ENCODE peak calls at places on chromosomes 3 and 15, in four cellular contexts. N is GM23338; U is aorta; C is effector memory CD4-positive, alpha-beta T cell. M is an unnamed sample.

GRCh38 chr3:165868088-165868487 is 30.9 kb upstream of the BCHE start:
- DNase-seq in N (no peak), U (no peak), C (no peak), M (no peak)

GRCh38 chr3:63193647-63194046 is 84.5 kb upstream of the SYNPR start:
- DNase-seq in N (peak), U (no peak), C (no peak), M (no peak)

GRCh38 chr3:108388136-108389132 is 92.1 kb downstream of the HHLA2 start:
- DNase-seq in N (no peak), U (no peak), C (no peak), M (no peak)

GRCh38 chr3:17489139-17489538 is 253.3 kb downstream of the TBC1D5 start:
- DNase-seq in N (no peak), U (no peak), C (no peak), M (no peak)

GRCh38 chr3:32147509-32147908 is 41.1 kb downstream of the GPD1L start:
- DNase-seq in N (no peak), U (no peak), C (no peak), M (no peak)

GRCh38 chr3:12869025-12869695 is 27.8 kb upstream of the RPL32 start:
- DNase-seq in N (peak), U (peak), C (no peak), M (no peak)

GRCh38 chr3:128076465-128076782 is 24.2 kb downstream of the SEC61A1 start:
- DNase-seq in N (no peak), U (no peak), C (no peak), M (no peak)

GRCh38 chr3:129063841-129064482 is 3.4 kb downstream of the GP9 start:
- DNase-seq in N (no peak), U (peak), C (no peak), M (no peak)

GRCh38 chr15:47273817-47274216 is 443.5 kb upstream of the SEMA6D start:
- DNase-seq in N (no peak), U (no peak), C (no peak), M (no peak)

GRCh38 chr3:50658831-50659230 is 15.9 kb upstream of the DOCK3 start:
- DNase-seq in N (no peak), U (peak), C (no peak), M (no peak)

GRCh38 chr3:51819151-51819550 is 40.1 kb upstream of the IQCF6 start:
- DNase-seq in N (no peak), U (no peak), C (no peak), M (no peak)

GRCh38 chr3:123757281-123757940 is 126.7 kb downstream of the MYLK start:
- DNase-seq in N (no peak), U (no peak), C (no peak), M (no peak)

GRCh38 chr3:16743276-16743675 is 138.1 kb upstream of the DAZL start:
- DNase-seq in N (no peak), U (no peak), C (no peak), M (no peak)

GRCh38 chr15:96252148-96252547 is 78.4 kb upstream of the NR2F2 start:
- DNase-seq in N (no peak), U (no peak), C (no peak), M (no peak)

GRCh38 chr3:37863949-37864822 is 2.5 kb downstream of the CTDSPL start:
- DNase-seq in N (peak), U (no peak), C (no peak), M (no peak)

GRCh38 chr15:38061856-38062649 is 127.6 kb downstream of the TMCO5A start:
- DNase-seq in N (no peak), U (no peak), C (no peak), M (no peak)

DNA sequence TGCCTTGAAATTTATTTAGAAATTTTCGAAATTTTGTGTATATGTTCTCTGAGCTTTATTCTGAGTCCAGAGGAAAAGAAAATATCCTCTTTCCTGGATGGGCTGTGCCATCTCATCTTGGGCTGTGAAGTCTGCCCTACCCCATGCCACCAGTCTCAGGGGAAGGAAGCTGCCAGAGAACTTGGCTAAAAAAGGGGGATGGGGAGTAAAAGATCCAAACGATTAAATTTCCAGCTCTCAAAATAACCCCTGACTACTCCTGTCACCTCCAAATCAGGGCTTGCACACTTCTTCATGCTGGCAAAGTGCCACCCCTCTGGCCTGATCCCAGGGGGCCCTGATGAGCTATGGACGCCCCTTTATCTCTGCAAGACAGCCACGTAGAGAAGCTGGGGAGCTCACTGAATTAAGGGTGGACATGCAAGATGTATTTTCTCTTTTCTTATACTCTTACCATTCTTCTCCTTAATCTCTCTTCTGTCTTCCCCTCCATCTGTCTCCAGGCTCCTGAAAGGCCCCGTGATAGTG is 1.2 kb upstream of the MLF1 start:
- DNase-seq in N (no peak), U (no peak), C (no peak), M (no peak)
- H3K27ac ChIP-seq in N (no peak), U (no peak), C (no peak), M (no peak)

GRCh38 chr3:149648525-149648924 is 9.3 kb downstream of the WWTR1 start:
- DNase-seq in N (no peak), U (no peak), C (no peak), M (no peak)
- H3K4me3 ChIP-seq in N (no peak), U (no peak), C (no peak), M (no peak)

DNA sequence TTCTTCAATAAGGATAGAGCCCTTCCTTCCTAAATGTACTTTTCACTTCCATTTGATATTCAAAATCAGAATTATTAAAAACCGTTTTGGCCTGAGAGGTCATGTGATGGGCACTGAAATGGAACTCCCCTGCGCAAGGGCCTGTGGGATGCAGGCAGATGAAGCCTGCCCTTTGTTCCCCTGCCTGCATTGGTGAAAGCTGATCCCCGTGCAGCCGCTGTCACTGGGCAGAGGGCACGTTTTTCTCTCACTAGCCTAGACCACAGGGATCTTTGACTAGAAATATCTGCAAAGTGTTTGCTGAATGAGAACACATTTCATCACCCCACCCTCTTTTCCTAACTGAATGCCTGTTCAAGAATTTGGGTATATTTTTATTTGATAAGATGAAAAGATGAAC is 74.9 kb downstream of the TIPARP start:
- DNase-seq in N (no peak), U (no peak), C (no peak), M (no peak)
- H3K27ac ChIP-seq in N (no peak), U (no peak), C (no peak), M (no peak)

GRCh38 chr15:40105517-40106202 is 3.0 kb downstream of the BMF start:
- DNase-seq in N (no peak), U (no peak), C (peak), M (no peak)

GRCh38 chr15:40104296-40104864 is 4.3 kb downstream of the BMF start:
- DNase-seq in N (no peak), U (no peak), C (no peak), M (no peak)

GRCh38 chr15:40104865-40105516 is 3.7 kb downstream of the BMF start:
- DNase-seq in N (peak), U (peak), C (peak), M (peak)

GRCh38 chr15:40103124-40103858 is 5.4 kb downstream of the BMF start:
- DNase-seq in N (peak), U (peak), C (no peak), M (no peak)

DNA sequence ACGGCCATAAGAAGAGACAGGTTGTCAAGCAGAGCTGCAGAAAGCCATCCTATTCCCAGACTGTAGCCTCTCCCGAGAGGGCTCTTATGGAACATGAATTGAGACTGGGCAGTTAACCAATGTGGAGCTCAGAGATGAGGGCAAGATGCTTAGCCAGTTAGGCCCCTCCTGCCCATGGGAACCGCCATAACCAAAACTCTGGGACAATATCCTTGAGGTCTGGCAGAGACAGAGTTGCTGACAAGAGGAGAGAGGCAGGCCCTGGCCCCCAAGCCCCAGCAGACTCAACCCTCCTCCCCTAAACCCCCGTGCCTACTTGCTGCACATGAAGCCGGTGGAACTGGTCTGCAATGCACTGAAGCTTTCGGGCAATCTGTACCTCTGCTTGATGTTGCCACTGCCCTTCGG is 4.8 kb downstream of the BMF start:
- DNase-seq in N (no peak), U (no peak), C (no peak), M (no peak)
- H3K4me3 ChIP-seq in N (peak), U (no peak), C (no peak), M (no peak)

GRCh38 chr3:110413807-110414748 is 657.5 kb upstream of the NECTIN3 start:
- DNase-seq in N (no peak), U (no peak), C (no peak), M (no peak)

GRCh38 chr3:110419096-110419495 is 652.5 kb upstream of the NECTIN3 start:
- DNase-seq in N (peak), U (no peak), C (no peak), M (no peak)

GRCh38 chr3:110419571-110419970 is 652.0 kb upstream of the NECTIN3 start:
- DNase-seq in N (no peak), U (no peak), C (no peak), M (no peak)

GRCh38 chr3:110413291-110413690 is 658.3 kb upstream of the NECTIN3 start:
- DNase-seq in N (no peak), U (no peak), C (no peak), M (no peak)

GRCh38 chr3:110414851-110415250 is 656.8 kb upstream of the NECTIN3 start:
- DNase-seq in N (no peak), U (no peak), C (no peak), M (no peak)
- H3K27ac ChIP-seq in N (no peak), U (peak), C (no peak), M (no peak)

DNA sequence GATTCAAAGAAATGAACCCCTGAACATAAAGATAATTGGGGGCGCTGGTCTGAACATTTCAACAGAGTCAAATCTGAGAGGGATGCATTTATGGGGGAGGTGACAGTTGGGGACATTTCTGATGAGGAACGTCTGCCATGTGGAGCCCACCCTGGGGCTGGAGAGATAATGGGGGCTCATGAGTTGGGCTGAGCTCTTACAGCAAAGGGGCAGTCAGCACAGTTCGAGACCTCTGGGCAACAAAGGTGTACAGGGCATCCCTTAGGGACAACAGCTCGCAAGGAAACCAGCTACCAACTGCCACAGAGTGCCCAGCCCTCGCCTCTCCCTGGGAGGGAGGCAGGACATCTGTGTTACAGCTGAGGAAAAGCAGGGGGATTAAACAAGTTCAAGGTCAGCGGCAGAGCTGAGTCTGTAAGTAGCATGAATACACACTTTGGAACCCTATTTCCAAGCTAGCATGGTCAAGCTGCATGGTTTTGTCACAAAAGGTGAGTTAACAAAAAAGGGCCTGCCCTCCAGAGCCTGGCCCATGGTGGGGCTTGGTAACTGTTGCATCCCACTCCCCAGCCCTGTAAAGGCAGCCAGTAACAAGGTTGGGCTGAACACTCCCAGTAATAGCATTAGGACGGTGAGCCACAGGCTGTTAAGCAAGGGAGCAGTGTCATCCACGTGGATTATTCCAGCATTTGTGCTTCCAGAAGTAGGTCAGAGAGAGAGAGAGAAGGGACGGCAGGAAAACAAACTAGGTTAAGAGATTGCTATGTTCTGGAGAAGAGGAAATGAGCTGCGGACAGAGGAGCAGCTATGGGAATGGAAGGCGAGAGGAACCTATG is 4.3 kb downstream of the GNB5 start:
- DNase-seq in N (no peak), U (no peak), C (no peak), M (no peak)
- H3K4me3 ChIP-seq in N (no peak), U (no peak), C (no peak), M (no peak)

GRCh38 chr15:57591822-57592367 is at the start of gene MYZAP:
- DNase-seq in N (peak), U (peak), C (no peak), M (peak)
- H3K27ac ChIP-seq in N (no peak), U (no peak), C (no peak), M (no peak)

DNA sequence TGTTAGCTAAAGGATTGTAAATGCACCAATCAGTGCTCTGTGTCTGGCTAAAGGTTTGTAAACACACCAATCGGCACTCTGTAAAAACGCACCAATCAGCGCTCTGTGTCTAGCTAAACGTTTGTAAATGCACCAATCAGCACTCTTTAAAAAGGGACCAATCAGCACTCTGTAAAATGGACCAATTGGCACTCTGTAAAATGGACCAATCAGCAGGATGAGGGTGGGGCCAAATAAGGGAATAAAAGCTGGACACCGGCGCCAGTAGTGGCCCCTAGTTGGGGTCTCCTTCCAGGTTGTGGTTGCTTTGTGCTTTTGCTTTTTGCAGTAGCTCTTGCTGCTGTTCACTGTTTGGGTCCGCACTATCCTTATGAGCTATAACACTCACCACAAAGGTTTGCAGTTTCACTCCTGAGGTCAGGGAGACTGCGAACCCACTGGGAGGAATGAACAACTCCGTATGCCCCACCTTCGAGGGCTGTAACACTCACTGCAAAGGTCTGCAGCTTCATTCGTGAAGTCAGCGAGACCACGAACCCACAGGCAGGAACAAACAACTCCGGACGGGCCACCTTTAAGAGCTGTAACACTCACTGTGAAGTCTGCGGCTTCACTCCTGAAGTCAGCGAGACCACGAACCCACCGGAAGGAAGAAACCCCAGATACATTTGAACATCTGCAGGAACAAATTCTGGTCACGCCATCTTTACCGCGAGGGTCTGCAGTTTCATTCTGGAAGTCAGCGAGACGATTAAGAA is 1.1 kb upstream of the SUCLG2 start:
- DNase-seq in N (no peak), U (no peak), C (peak), M (peak)
- H3K4me3 ChIP-seq in N (no peak), U (no peak), C (peak), M (peak)

M was measured in CD4-positive, alpha-beta memory T cell.